ENCODE peak calls at places on chromosome 21, in five cellular contexts. J is AG04450, G is GM23338, B is IMR-90, T is Peyer's patch. M is an unnamed sample.

GRCh38 chr21:42009018-42009830 is 936 bp downstream of the ZBTB21 start:
- DNase-seq in J (no peak), G (peak; percentile 77), B (peak; percentile 81), T (peak; percentile 81), M (no peak)

GRCh38 chr21:34132202-34132601 is 58.8 kb downstream of the MRPS6 start:
- DNase-seq in J (no peak), G (no peak), B (no peak), T (no peak), M (no peak)

GRCh38 chr21:27070881-27071670 is 104.2 kb upstream of the ADAMTS5 start:
- DNase-seq in J (no peak), G (no peak), B (peak; percentile 31), T (no peak), M (no peak)

GRCh38 chr21:39082656-39083376 is 100.4 kb downstream of the PSMG1 start:
- DNase-seq in J (no peak), G (peak; percentile 55), B (no peak), T (no peak), M (no peak)

GRCh38 chr21:42164064-42164789 is 54.7 kb upstream of the ABCG1 start:
- DNase-seq in J (no peak), G (peak; percentile 58), B (no peak), T (peak; percentile 90), M (no peak)

GRCh38 chr21:31500976-31501375 is 156.9 kb upstream of the TIAM1 start:
- DNase-seq in J (no peak), G (no peak), B (no peak), T (no peak), M (no peak)

GRCh38 chr21:27001526-27001925 is 34.6 kb upstream of the ADAMTS5 start:
- DNase-seq in J (no peak), G (no peak), B (no peak), T (no peak), M (no peak)

GRCh38 chr21:28111151-28111619 is 881.5 kb downstream of the LTN1 start:
- DNase-seq in J (peak; percentile 95), G (no peak), B (peak; percentile 92), T (peak; percentile 56), M (no peak)

GRCh38 chr21:32347887-32348450 is 44.8 kb downstream of the URB1 start:
- DNase-seq in J (no peak), G (no peak), B (no peak), T (no peak), M (no peak)

GRCh38 chr21:31658053-31658452 is 1.4 kb upstream of the SOD1 start:
- DNase-seq in J (no peak), G (no peak), B (no peak), T (peak; percentile 79), M (no peak)

GRCh38 chr21:33109574-33110339 is 39.8 kb downstream of the OLIG1 start:
- DNase-seq in J (no peak), G (peak; percentile 75), B (no peak), T (no peak), M (no peak)

GRCh38 chr21:26169061-26169610 is 1.4 kb downstream of the APP start:
- DNase-seq in J (no peak), G (peak; percentile 72), B (peak; percentile 71), T (peak; percentile 66), M (no peak)

GRCh38 chr21:42312626-42313104 is 2.5 kb downstream of the TFF3 start:
- DNase-seq in J (no peak), G (no peak), B (no peak), T (no peak), M (no peak)

GRCh38 chr21:42059721-42060120 is 11.4 kb upstream of the UMODL1 start:
- DNase-seq in J (no peak), G (no peak), B (no peak), T (no peak), M (no peak)

GRCh38 chr21:36915014-36915700 is 51.3 kb downstream of the HLCS start:
- DNase-seq in J (no peak), G (no peak), B (no peak), T (no peak), M (no peak)

GRCh38 chr21:36915701-36916075 is 50.8 kb downstream of the HLCS start:
- DNase-seq in J (no peak), G (no peak), B (no peak), T (no peak), M (no peak)

GRCh38 chr21:36910581-36911307 is 55.7 kb downstream of the HLCS start:
- DNase-seq in J (peak; percentile 54), G (no peak), B (peak; percentile 81), T (no peak), M (no peak)

GRCh38 chr21:36914244-36915013 is 52.0 kb downstream of the HLCS start:
- DNase-seq in J (no peak), G (peak; percentile 30), B (no peak), T (no peak), M (no peak)

DNA sequence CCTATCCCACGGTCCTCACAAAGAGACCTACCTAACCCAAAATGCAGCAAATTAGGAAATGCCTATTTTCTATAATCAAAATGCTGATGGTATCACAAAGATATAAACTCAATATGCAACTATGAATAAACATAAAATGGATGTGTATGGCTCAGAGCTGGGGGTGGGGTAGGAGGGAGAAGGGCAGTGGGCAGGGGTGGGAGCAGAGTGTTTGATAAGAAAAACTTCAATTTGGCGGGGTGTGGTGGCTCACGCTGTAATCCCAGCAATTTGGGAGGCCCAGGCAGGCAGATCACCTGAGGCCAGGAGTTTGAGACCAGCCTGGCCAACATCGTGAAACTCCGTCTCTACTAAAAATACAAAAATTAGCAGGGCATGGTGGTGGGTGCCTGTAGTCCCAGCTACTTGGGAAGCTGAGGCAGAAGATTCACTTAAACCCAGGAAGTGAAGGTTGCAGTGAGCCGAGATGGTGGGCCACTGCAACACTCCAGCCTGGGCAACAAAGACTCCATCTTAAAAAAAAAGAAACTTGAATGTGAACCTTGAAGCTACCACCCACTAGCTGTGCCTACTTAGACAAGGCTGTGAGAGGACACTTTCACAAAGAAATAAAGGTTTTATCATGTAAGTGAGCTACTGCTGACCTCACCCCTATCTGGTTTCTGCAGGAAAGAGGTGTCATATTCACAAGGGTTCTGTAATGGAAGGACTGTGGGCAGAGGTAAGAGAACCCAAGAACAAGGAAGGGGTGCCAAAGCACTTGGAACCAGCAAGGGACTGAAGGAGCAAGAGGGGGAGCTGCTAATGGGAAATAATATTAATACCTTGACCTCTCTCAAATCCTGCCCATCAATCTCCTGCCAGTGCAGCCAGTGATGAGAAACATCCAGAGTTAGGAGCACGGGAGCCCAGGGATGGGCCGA is 53.0 kb downstream of the HLCS start:
- DNase-seq in J (no peak), G (no peak), B (peak; percentile 25), T (no peak), M (no peak)
- H3K27ac ChIP-seq in J (no peak overlapping the region), G (no peak overlapping the region), B (no peak overlapping the region), T (no peak overlapping the region), M (no peak overlapping the region)

GRCh38 chr21:43991447-43991991 is 20.6 kb upstream of the TRAPPC10 start:
- DNase-seq in J (no peak), G (no peak), B (no peak), T (no peak), M (no peak)
- H3K27ac ChIP-seq in J (no peak overlapping the region), G (no peak overlapping the region), B (no peak overlapping the region), T (no peak overlapping the region), M (no peak overlapping the region)

GRCh38 chr21:16113052-16113715 is 383.4 kb downstream of the USP25 start:
- DNase-seq in J (no peak), G (no peak), B (peak; percentile 16), T (no peak), M (no peak)
- H3K27ac ChIP-seq in J (no peak overlapping the region), G (no peak overlapping the region), B (no peak overlapping the region), T (no peak overlapping the region), M (no peak overlapping the region)

DNA sequence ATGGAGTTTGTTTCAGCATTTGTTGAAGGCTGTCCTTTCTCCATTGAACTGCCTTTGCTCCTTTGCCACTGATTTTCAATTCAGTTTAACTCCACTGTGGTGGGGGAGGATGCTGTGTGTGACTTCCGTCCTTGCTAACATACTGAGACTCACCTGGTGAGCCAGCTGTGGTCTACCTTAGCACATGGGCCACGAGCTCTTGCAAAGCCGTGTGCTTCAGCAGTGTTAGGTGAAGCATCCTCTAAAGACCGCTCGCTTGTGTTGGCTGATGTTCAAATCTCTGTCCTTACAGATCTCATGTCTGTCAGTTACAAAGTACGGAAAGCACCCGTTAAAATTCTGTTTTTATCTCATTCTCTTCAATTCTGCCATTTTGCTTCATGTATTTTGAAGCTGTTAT is 3.6 kb upstream of the SPATC1L start:
- DNase-seq in J (no peak), G (no peak), B (no peak), T (peak; percentile 35), M (no peak)
- H3K27ac ChIP-seq in J (no peak overlapping the region), G (peak overlapping the region; percentile 75), B (no peak overlapping the region), T (no peak overlapping the region), M (no peak overlapping the region)

DNA sequence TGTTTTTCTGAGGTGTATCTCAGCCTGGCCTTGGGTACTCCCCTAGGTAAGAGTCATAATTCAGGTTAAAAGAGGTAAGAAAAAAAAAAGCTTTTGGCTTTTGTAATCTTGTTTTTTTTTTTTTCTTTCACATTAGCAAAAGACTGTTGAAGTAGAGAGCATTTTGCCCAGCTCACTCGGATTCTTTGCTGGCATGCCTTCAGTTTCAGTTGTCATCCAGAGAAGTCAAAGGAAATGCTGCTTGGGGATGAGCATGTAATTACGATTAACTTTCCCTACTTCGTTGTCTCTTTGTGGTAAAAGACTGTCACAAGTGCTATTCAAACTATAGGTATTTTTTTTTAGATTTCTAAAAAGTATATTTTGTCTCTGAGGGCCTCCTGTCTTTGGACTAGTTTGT is 6.3 kb downstream of the BACH1 start:
- DNase-seq in J (no peak), G (no peak), B (no peak), T (no peak), M (no peak)
- H3K27ac ChIP-seq in J (peak overlapping the region; percentile 25), G (no peak overlapping the region), B (peak overlapping the region; percentile 63), T (no peak overlapping the region), M (peak overlapping the region; percentile 9)

M was measured in epithelial cell of prostate.